ENCODE peak calls at places on chromosomes 11 and 22, in five cellular contexts. Y is K562, Q is GM12878, S is H1, E is HepG2. V is an unnamed sample.

GRCh38 chr11:66674964-66675602 is 2.6 kb downstream of the RBM4B start:
- DNase-seq in Y (no peak), Q (no peak), S (no peak), E (no peak), V (no peak)

GRCh38 chr11:70080763-70081162 is 2.6 kb downstream of the ANO1 start:
- DNase-seq in Y (peak), Q (no peak), S (no peak), E (no peak), V (peak)

GRCh38 chr11:113519989-113520613 is 44.9 kb upstream of the DRD2 start:
- DNase-seq in Y (no peak), Q (no peak), S (no peak), E (no peak), V (no peak)

GRCh38 chr11:28849053-28849452 is 740.9 kb downstream of the METTL15 start:
- DNase-seq in Y (no peak), Q (no peak), S (no peak), E (no peak), V (no peak)

GRCh38 chr11:126498281-126498680 is 142.8 kb downstream of the ST3GAL4 start:
- DNase-seq in Y (no peak), Q (no peak), S (no peak), E (no peak), V (no peak)

GRCh38 chr22:35812600-35812999 is 94.9 kb downstream of the APOL5 start:
- DNase-seq in Y (no peak), Q (no peak), S (no peak), E (no peak), V (no peak)

GRCh38 chr22:48227341-48228018 is 1465.0 kb downstream of the TBC1D22A start:
- DNase-seq in Y (no peak), Q (no peak), S (peak), E (no peak), V (no peak)

GRCh38 chr11:75768112-75768908 is at the start of gene DGAT2:
- DNase-seq in Y (peak), Q (peak), S (peak), E (peak), V (peak)

GRCh38 chr11:62546937-62547625 is 475 bp upstream of the AHNAK start:
- DNase-seq in Y (no peak), Q (no peak), S (peak), E (no peak), V (peak)

GRCh38 chr11:10285148-10285802 is 8.7 kb downstream of the SBF2 start:
- DNase-seq in Y (no peak), Q (no peak), S (no peak), E (peak), V (no peak)

GRCh38 chr11:96282846-96283245 is 60.1 kb downstream of the MAML2 start:
- DNase-seq in Y (no peak), Q (no peak), S (no peak), E (no peak), V (no peak)

GRCh38 chr22:33110562-33111163 is 52.5 kb upstream of the SYN3 start:
- DNase-seq in Y (no peak), Q (no peak), S (no peak), E (no peak), V (no peak)

GRCh38 chr11:8810331-8811301 is 100.4 kb upstream of the AKIP1 start:
- DNase-seq in Y (peak), Q (no peak), S (peak), E (peak), V (no peak)

GRCh38 chr11:67528376-67528775 is 5.1 kb upstream of the CABP2 start:
- DNase-seq in Y (no peak), Q (no peak), S (no peak), E (no peak), V (no peak)

GRCh38 chr22:24432059-24432853 is 4.9 kb downstream of the ADORA2A start:
- DNase-seq in Y (peak), Q (no peak), S (no peak), E (no peak), V (no peak)

GRCh38 chr11:43072911-43073310 is 238.9 kb upstream of the API5 start:
- DNase-seq in Y (no peak), Q (no peak), S (no peak), E (no peak), V (no peak)

GRCh38 chr22:37244114-37244921 is at the start of gene RAC2:
- DNase-seq in Y (peak), Q (no peak), S (no peak), E (no peak), V (no peak)
- TF ChIP-seq RAD21 in Y (no peak), Q (no peak), S (no peak), E (no peak), V (no peak)

GRCh38 chr11:45260047-45260446 is 26.1 kb downstream of the SYT13 start:
- DNase-seq in Y (no peak), Q (no peak), S (no peak), E (no peak), V (no peak)

GRCh38 chr11:45262900-45263299 is 23.2 kb downstream of the SYT13 start:
- DNase-seq in Y (no peak), Q (no peak), S (no peak), E (no peak), V (no peak)

GRCh38 chr11:45264839-45265515 is 21.2 kb downstream of the SYT13 start:
- DNase-seq in Y (peak), Q (no peak), S (no peak), E (peak), V (peak)

GRCh38 chr11:45263773-45264172 is 22.4 kb downstream of the SYT13 start:
- DNase-seq in Y (no peak), Q (no peak), S (no peak), E (no peak), V (no peak)

GRCh38 chr11:45259607-45260006 is 26.5 kb downstream of the SYT13 start:
- DNase-seq in Y (no peak), Q (no peak), S (no peak), E (peak), V (peak)
- TF ChIP-seq KDM1A in Y (no peak), Q (no peak), S (no peak), E (no peak), V (no peak)

GRCh38 chr11:12680246-12680939 is 6.2 kb downstream of the TEAD1 start:
- DNase-seq in Y (no peak), Q (no peak), S (peak), E (peak), V (no peak)
- TF ChIP-seq RAD21 in Y (no peak), Q (no peak), S (no peak), E (no peak), V (no peak)

DNA sequence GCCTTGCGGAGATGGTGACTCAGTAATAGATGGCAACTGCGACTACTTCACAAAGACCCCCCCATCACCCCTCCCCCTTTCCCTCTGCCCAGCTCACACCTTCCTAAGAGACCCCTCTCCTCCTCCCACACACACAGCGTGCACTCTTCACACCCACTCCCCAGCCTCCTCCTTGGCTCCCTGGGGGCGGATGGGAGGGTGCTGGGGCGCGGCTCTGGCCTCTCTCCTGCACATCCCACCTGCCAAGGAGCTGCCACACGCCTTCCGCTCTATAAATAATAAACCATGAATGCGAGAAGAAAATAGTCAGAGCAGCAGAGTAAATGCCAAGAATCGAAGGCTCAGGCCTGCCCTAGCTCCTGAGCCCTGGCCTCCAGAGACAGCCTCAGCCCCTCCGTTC is 4.5 kb downstream of the P2RX3 start:
- DNase-seq in Y (no peak), Q (no peak), S (no peak), E (no peak), V (no peak)
- TF ChIP-seq KDM1A in Y (no peak), Q (no peak), S (no peak), E (no peak), V (no peak)

GRCh38 chr22:19149047-19149883 is 827 bp downstream of the GSC2 start:
- DNase-seq in Y (peak), Q (no peak), S (peak), E (no peak), V (no peak)
- TF ChIP-seq RAD21 in Y (no peak), Q (no peak), S (no peak), E (no peak), V (no peak)

DNA sequence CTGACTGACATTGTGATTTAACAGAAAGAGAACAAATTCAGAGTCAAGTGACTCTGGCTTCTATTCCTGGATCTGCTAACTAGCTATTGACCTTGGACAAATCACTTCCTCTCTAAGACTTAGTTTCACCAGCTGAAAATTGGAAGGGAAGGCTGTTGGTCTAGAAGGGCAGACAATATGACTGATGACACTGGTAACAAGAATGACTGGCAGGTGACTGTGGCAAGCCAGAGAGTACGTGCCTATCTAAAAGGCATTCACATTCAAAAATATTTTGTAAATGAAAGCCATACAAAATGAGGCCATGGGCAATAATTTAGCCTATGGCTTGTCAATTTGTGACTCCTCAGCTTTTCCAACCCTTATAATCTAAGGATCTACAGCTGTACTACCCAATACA is 23.5 kb downstream of the SERGEF start:
- DNase-seq in Y (no peak), Q (no peak), S (no peak), E (no peak), V (no peak)
- TF ChIP-seq KDM1A in Y (no peak), Q (no peak), S (no peak), E (no peak), V (no peak)

DNA sequence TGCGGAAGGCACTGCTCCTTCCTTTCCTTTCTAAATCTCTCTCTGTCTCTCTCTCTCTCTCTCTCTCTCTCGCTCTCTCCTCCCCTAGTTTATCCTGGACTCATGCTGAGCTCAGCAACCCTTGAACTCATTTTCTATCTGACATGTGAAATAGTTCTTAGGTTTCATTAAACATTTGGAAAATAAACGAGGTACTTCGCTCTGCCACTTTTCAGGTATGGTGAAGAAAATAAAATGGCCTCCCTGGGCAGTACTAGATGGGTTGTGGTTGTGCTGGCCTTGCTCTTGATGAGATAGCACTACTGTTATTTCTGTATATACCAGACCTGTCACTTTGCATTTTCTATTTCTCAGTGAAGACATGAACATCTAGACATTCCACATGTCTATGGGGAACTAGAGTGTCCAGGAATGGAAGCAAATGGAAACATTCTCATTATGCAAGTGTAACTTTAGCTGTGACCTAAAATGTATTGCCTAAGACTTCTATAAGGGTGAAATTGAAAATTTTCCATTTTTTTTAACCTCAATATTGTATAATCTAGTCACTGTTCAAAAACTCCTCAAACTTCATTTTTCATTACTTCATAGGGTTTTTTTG is 12.1 kb upstream of the SESN3 start:
- DNase-seq in Y (no peak), Q (no peak), S (no peak), E (no peak), V (no peak)
- TF ChIP-seq RAD21 in Y (no peak), Q (no peak), S (no peak), E (no peak), V (no peak)

GRCh38 chr22:46004105-46004866 is 27.3 kb upstream of the WNT7B start:
- DNase-seq in Y (no peak), Q (no peak), S (no peak), E (no peak), V (no peak)
- TF ChIP-seq KDM1A in Y (no peak), Q (no peak), S (no peak), E (no peak), V (no peak)

GRCh38 chr11:103907548-103908455 is 128.6 kb upstream of the DDI1 start:
- DNase-seq in Y (no peak), Q (no peak), S (no peak), E (no peak), V (no peak)
- TF ChIP-seq RAD21 in Y (no peak), Q (no peak), S (no peak), E (no peak), V (no peak)